ENCODE peak calls at places on chromosomes 4 and X, in six cellular contexts. A, N, B, T, G and F are unnamed samples.

GRCh38 chrX:142804085-142804484 is 221.6 kb upstream of the SPANXN4 start:
- DNase-seq in B (peak; percentile 4), G (no peak), A (no peak), N (no peak), T (no peak), F (no peak)

GRCh38 chr4:107977482-107977881 is 12.2 kb upstream of the HADH start:
- DNase-seq in B (no peak), G (no peak), N (no peak), T (no peak), A (no peak), F (no peak)

GRCh38 chr4:78197947-78198346 is 140.8 kb downstream of the FRAS1 start:
- DNase-seq in N (no peak), B (no peak), A (no peak), T (no peak), G (no peak), F (no peak)

GRCh38 chr4:134426821-134427220 is 225.2 kb upstream of the PABPC4L start:
- DNase-seq in N (no peak), A (no peak), T (no peak), G (no peak), B (no peak), F (no peak)

GRCh38 chrX:153303276-153304262 is 18.0 kb downstream of the PNMA6F start:
- DNase-seq in A (no peak), N (no peak), B (no peak), T (no peak), G (no peak), F (no peak)

GRCh38 chr4:142752331-142752830 is 93.7 kb downstream of the INPP4B start:
- DNase-seq in G (no peak), T (no peak), A (no peak), N (no peak), B (no peak), F (no peak)

GRCh38 chr4:26141101-26141830 is 179.5 kb upstream of the RBPJ start:
- DNase-seq in N (no peak), A (no peak), T (no peak), G (no peak), B (no peak), F (no peak)

GRCh38 chrX:101395789-101396188 is 5.0 kb downstream of the RPL36A start:
- DNase-seq in G (no peak), T (no peak), B (no peak), N (no peak), A (no peak), F (no peak)

GRCh38 chrX:134688181-134688580 is 29.9 kb upstream of the PLAC1 start:
- DNase-seq in B (no peak), G (no peak), N (no peak), A (no peak), T (no peak), F (no peak)

GRCh38 chr4:67366341-67366861 is 178.9 kb downstream of the CENPC start:
- DNase-seq in N (no peak), T (no peak), A (no peak), B (no peak), G (no peak), F (no peak)

GRCh38 chr4:24770111-24770584 is 25.2 kb upstream of the SOD3 start:
- DNase-seq in N (no peak), B (no peak), T (no peak), A (no peak), G (no peak), F (no peak)

DNA sequence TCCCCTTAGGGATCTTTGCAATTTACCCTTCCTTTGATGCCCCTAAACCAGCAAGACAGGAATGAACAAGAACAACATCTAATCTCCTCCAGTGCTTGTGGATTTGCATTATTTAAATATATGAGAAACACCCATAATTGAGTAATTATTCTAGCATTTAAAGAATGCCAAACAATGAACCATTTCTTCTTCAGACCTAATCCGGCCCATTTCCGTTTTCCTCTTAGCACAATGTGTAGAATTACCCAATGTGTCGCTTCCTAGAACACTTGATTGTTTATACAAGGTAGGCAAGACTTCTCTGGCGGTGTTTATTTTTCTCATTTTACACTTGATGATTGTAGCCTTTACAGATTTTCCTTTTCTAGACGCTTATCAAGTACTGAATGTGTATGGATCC is 43.5 kb downstream of the CLDN34 start:
- DNase-seq in G (no peak), T (no peak), B (no peak), N (no peak), A (no peak), F (no peak)
- TF ChIP-seq POLR2AphosphoS5 in G (no peak), T (peak; percentile 55), B (no peak), N (no peak), A (no peak), F (peak; percentile 45)

DNA sequence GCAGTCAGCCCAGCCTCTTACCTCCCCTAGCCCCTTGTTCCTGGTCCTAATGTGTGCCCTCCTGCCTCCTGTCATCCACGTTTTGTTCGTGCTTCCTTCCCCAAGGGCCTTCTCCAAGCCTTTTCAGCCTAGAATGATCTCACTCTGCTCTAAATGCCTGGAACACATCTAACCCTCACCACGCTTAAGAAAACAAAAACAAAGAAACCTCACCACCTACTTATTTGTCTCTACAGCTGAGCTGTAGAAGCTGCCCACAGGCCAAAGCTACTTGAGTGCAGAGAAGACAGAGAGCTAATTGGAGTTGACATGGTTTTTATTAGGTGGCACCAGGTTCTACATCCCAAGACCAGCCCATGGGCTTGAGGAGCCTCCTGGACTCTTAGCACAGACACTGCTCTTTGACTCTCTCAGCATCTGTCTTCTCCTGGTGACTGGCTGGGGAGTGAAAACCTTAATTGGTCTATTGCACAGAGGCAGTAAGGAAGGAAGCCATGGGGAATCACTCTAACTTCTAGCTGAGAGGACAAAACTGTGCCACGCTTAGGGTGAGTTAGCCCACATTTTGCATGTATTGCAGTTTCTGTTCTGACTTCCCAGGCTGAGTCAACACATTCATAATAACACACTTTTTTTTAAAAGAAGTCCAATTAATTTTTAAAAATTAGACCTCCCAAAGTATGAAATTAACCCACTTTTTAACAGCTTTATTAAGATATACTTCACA is 52.3 kb upstream of the PDK3 start:
- DNase-seq in N (no peak), B (no peak), G (no peak), A (no peak), T (no peak), F (no peak)
- TF ChIP-seq POLR2AphosphoS5 in N (no peak), B (no peak), G (no peak), A (no peak), T (no peak), F (no peak)

GRCh38 chrX:154511761-154512160 is 4.3 kb downstream of the FAM3A start:
- DNase-seq in T (no peak), A (no peak), B (no peak), N (no peak), G (no peak), F (no peak)

GRCh38 chrX:154515803-154516654 is at the start of gene FAM3A:
- DNase-seq in B (peak; percentile 93), N (peak; percentile 96), G (peak; percentile 67), T (peak; percentile 93), A (peak; percentile 94), F (peak; percentile 92)

GRCh38 chrX:154516655-154517100 is 646 bp upstream of the FAM3A start:
- DNase-seq in A (no peak), T (no peak), N (no peak), B (no peak), G (no peak), F (no peak)

GRCh38 chrX:154512879-154513553 is 3.0 kb downstream of the FAM3A start:
- DNase-seq in N (no peak), T (no peak), A (no peak), G (no peak), B (no peak), F (no peak)

DNA sequence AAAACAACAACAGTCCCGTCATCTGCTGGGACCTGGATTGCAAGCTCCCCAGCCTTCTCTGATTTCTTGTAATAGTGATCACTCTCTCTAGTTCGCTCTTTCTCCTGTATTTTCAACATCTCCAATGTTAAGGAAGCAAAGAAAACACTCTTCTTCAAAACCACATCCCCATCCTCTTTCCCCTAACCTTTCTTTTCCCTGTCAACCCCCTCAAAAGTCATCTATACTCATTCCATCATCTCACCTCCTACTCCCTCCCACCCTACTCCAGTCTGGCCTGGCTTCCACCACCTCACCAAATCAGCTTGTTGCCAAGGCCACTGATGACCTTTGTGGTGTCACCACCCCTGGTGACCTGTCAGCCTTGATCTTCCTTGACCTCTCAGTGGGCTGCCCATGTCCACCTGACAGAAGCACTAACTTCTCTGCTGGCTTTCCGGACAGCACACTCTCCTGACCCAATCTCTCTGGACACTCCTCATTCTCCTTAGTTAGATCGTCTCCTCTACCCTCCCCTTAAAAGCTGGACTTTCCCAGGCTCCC is 2.3 kb downstream of the FAM3A start:
- DNase-seq in A (no peak), N (no peak), T (no peak), B (no peak), G (no peak), F (no peak)
- TF ChIP-seq POLR2AphosphoS5 in A (no peak), N (no peak), T (no peak), B (no peak), G (no peak), F (no peak)

GRCh38 chrX:7815166-7815565 is 27.8 kb upstream of the VCX start:
- DNase-seq in T (no peak), A (no peak), G (no peak), N (no peak), B (no peak), F (no peak)
- TF ChIP-seq POLR2AphosphoS5 in T (no peak), A (no peak), G (no peak), N (no peak), B (no peak), F (no peak)